ENCODE peak calls at places on chromosomes 1 and 21, in eight cellular contexts. P, C, U, S, W, Z, Y and T are unnamed samples.

GRCh38 chr1:60621524-60621923 is 460.8 kb upstream of the NFIA start:
- DNase-seq in P (no peak), C (no peak), U (no peak), S (no peak), W (no peak), Z (no peak), Y (peak), T (no peak)

GRCh38 chr1:93021539-93022134 is 57.4 kb upstream of the MTF2 start:
- DNase-seq in P (no peak), C (peak), U (no peak), S (no peak), W (no peak), Z (no peak), Y (peak), T (no peak)

GRCh38 chr1:21294266-21295058 is 4.2 kb upstream of the ECE1 start:
- DNase-seq in P (no peak), C (no peak), U (no peak), S (no peak), W (no peak), Z (no peak), Y (peak), T (no peak)

GRCh38 chr1:61253059-61253735 is 170.8 kb downstream of the NFIA start:
- DNase-seq in P (no peak), C (peak), U (peak), S (no peak), W (peak), Z (peak), Y (peak), T (no peak)

GRCh38 chr1:65489481-65489880 is 69.0 kb downstream of the LEPR start:
- DNase-seq in P (no peak), C (no peak), U (no peak), S (no peak), W (no peak), Z (no peak), Y (no peak), T (no peak)

GRCh38 chr1:242447682-242448081 is 76.8 kb downstream of the PLD5 start:
- DNase-seq in P (no peak), C (no peak), U (no peak), S (no peak), W (no peak), Z (no peak), Y (no peak), T (no peak)

GRCh38 chr21:46390603-46391545 is 66.9 kb downstream of the PCNT start:
- DNase-seq in P (no peak), C (no peak), U (no peak), S (no peak), W (no peak), Z (no peak), Y (no peak), T (no peak)

GRCh38 chr21:29454179-29454578 is 155.5 kb downstream of the BACH1 start:
- DNase-seq in P (no peak), C (no peak), U (no peak), S (no peak), W (no peak), Z (no peak), Y (no peak), T (no peak)

GRCh38 chr1:94621392-94621791 is 79.8 kb upstream of the F3 start:
- DNase-seq in P (no peak), C (no peak), U (no peak), S (no peak), W (no peak), Z (peak), Y (peak), T (no peak)

GRCh38 chr1:63023637-63024036 is 239.7 kb downstream of the ATG4C start:
- DNase-seq in P (no peak), C (no peak), U (no peak), S (no peak), W (no peak), Z (no peak), Y (no peak), T (no peak)

GRCh38 chr1:24463756-24464377 is 38.8 kb upstream of the RCAN3 start:
- DNase-seq in P (no peak), C (no peak), U (no peak), S (no peak), W (no peak), Z (no peak), Y (no peak), T (no peak)

DNA sequence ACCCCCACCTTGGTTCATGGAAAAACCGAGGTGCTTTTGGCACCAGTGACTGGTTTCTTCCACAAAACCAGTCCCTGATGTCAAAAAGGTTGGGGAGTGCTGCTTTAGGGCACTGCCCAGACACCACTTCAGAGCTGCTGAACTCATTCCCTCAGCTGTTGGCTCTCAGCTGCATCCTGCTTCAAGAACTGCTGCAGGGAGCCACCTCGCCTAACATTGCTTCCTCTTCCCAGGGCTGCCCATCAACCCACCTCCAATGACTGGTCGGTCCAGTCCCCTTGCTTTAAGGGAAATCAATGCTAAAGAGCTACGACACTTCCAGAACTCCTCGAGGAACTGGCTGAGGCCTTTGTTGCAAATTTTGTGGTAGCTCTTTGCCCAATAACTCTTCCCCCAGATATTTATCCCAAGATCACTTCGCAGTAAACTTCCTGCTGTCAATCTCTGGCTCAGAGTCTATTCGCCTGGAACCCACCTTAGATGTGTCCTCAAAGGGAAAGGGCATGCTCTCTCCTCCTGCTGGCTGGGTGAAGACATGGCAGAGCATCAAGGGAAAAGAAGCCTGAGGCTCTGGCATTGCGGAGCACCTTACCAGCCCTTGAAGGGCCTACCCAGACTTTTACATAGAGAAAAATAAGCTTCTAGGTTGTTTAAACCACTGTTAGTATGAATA is 29.0 kb downstream of the C1orf52 start:
- DNase-seq in P (no peak), C (no peak), U (no peak), S (no peak), W (no peak), Z (no peak), Y (no peak), T (no peak)
- TF ChIP-seq CTCF in P (peak), C (no peak), U (peak), S (peak), W (no peak), Z (peak), Y (peak), T (peak)

GRCh38 chr1:3011127-3011526 is 10.1 kb upstream of the ACTRT2 start:
- DNase-seq in P (no peak), C (no peak), U (no peak), S (no peak), W (no peak), Z (no peak), Y (no peak), T (no peak)
- TF ChIP-seq CTCF in P (no peak), C (no peak), U (no peak), S (no peak), W (no peak), Z (no peak), Y (no peak), T (no peak)

GRCh38 chr1:83015163-83015562 is 983.8 kb downstream of the TTLL7 start:
- DNase-seq in P (no peak), C (no peak), U (no peak), S (no peak), W (no peak), Z (no peak), Y (no peak), T (no peak)
- TF ChIP-seq CTCF in P (no peak), C (no peak), U (no peak), S (no peak), W (no peak), Z (no peak), Y (no peak), T (no peak)

DNA sequence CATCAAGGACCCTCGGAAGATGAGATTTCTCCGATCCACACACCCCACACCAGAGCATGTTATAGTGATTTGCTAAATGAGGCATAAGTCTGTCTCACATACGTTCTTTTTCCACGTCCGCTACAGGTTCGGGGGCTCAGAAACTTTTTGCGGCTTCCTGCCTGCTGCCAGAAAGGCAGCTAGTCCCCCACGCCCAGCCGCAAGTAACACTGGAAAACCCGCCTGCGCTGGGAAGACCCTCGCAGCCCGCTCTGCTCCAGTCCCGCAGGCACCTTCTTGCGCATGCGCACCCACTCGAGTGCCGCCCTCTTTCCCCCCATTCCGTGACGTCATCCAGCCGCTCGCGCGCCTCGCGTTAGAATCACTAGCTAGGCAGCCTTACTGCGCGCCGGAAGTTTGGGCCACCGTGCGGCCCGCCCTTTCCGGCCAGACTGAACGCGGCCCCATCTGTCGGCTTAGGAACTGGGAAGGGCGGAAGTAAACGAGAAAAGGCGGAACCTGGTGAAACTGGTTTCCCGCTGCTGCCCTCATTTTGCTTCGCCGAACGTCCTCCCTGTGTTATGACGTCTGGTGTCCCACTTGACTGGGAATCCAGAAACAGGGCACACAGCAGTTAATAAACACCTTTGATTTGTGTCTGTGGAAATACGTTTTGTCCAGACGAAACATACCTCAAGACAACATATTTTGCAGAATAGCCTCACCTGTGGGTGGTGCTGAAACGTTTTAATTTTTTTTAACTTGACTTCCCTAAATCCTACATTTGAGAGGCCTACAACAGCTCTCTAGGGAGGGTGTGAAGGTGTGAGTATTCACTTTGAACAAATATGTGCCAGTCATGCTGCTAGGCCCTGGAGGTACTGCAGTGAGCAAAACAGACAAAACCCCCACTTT is at the start of gene C1orf74:
- DNase-seq in P (peak), C (peak), U (peak), S (peak), W (peak), Z (peak), Y (peak), T (peak)
- TF ChIP-seq CTCF in P (no peak), C (no peak), U (peak), S (no peak), W (no peak), Z (no peak), Y (no peak), T (no peak)

DNA sequence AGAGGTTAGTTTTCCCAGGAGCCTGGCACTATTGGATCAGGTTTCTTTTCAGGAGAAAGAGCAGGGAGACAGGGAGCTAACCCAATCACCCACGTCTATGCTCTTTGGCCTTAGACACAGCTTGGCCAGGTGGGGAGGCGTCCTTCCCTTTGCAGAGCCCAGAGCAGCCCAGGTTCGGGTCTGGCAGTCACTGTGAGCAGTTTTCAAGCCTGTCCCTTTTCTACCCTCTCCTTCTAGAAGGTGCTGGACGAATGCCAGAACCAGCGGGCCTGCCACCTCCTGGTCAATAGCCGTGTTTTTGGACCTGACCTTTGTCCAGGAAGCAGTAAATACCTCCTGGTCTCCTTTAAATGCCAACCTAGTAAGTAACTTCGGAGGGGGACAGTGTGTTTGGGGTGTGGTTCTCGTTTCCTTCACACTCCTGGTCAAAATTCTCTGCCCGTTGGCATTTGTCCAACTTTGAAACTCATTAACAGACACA is 44.9 kb downstream of the EVA1C start:
- DNase-seq in P (no peak), C (no peak), U (no peak), S (no peak), W (peak), Z (peak), Y (no peak), T (no peak)
- TF ChIP-seq CTCF in P (peak), C (no peak), U (peak), S (no peak), W (no peak), Z (no peak), Y (peak), T (peak)

GRCh38 chr1:57770236-57770635 is 346.4 kb upstream of the DAB1 start:
- DNase-seq in P (no peak), C (no peak), U (no peak), S (no peak), W (no peak), Z (no peak), Y (no peak), T (no peak)

DNA sequence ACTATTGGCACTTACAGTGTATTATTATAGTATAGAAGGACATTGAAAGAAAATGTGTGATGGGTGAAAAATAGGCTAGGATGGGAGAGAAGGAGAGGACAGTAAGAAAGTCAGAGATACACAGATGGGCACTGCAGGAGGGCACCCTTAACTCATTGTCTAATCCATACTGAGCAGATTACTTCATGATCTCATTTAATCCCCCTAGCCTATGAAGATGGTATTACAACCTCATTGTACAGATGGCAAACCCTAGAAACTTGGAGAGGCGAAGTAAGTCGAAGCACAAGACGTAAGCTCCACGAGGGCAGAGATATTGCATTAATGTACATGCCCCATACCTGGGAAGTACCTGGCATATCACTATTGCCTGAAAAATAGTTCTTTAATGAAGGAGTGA is 346.9 kb upstream of the DAB1 start:
- DNase-seq in P (no peak), C (no peak), U (no peak), S (no peak), W (no peak), Z (no peak), Y (peak), T (no peak)
- TF ChIP-seq CTCF in P (peak), C (no peak), U (no peak), S (peak), W (no peak), Z (no peak), Y (no peak), T (peak)

GRCh38 chr1:147496044-147496443 is 45.3 kb upstream of the BCL9 start:
- DNase-seq in P (no peak), C (no peak), U (no peak), S (no peak), W (no peak), Z (no peak), Y (no peak), T (no peak)

GRCh38 chr1:147494998-147495580 is 46.2 kb upstream of the BCL9 start:
- DNase-seq in P (no peak), C (peak), U (peak), S (peak), W (peak), Z (peak), Y (peak), T (no peak)

GRCh38 chr1:147493349-147493748 is 48.0 kb upstream of the BCL9 start:
- DNase-seq in P (no peak), C (no peak), U (no peak), S (no peak), W (no peak), Z (no peak), Y (no peak), T (no peak)

GRCh38 chr1:147497826-147498225 is 43.5 kb upstream of the BCL9 start:
- DNase-seq in P (no peak), C (no peak), U (no peak), S (no peak), W (no peak), Z (no peak), Y (no peak), T (no peak)

DNA sequence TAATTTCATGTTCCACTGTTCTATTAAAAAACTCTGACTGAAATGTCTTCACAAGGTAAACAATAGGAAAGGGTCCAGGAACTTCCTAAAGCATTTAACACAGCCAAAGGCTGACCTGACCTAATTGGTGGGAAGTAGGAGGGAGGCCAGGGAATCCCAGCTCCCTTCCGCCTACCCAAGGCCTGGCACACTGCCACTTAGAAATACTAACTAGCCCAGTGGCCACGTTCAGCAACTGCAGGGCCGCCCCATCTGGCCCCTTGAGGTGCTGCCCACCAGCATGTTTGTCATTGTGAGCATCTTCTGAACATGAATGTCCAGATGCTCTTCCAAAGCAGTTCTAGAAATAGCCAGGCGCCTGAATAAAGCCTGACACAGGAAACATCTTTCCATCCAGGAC is 44.7 kb upstream of the BCL9 start:
- DNase-seq in P (no peak), C (peak), U (no peak), S (no peak), W (peak), Z (peak), Y (peak), T (no peak)
- TF ChIP-seq CTCF in P (peak), C (no peak), U (peak), S (peak), W (peak), Z (peak), Y (peak), T (peak)

DNA sequence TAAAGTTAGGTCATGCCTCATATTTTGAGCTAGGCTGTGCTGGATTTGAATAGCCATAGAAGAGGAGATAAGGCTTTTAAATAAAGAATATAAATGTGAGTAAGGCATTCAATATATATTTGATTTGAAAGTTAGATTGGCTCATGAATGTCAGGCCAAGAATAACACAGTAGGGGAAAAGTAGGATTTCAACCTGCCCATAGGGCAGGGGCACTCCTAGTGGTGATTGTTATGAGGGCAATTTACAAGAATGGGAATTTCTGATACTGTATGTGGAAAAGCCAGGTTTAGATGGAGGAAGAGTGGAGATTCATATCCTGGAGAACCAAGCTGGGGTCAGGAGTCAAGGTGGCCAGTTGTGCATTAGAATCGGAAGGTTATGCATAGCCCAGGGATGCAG is 74.9 kb downstream of the DNAH14 start:
- DNase-seq in P (no peak), C (peak), U (no peak), S (no peak), W (no peak), Z (no peak), Y (no peak), T (no peak)
- TF ChIP-seq CTCF in P (peak), C (peak), U (no peak), S (peak), W (no peak), Z (no peak), Y (no peak), T (peak)

DNA sequence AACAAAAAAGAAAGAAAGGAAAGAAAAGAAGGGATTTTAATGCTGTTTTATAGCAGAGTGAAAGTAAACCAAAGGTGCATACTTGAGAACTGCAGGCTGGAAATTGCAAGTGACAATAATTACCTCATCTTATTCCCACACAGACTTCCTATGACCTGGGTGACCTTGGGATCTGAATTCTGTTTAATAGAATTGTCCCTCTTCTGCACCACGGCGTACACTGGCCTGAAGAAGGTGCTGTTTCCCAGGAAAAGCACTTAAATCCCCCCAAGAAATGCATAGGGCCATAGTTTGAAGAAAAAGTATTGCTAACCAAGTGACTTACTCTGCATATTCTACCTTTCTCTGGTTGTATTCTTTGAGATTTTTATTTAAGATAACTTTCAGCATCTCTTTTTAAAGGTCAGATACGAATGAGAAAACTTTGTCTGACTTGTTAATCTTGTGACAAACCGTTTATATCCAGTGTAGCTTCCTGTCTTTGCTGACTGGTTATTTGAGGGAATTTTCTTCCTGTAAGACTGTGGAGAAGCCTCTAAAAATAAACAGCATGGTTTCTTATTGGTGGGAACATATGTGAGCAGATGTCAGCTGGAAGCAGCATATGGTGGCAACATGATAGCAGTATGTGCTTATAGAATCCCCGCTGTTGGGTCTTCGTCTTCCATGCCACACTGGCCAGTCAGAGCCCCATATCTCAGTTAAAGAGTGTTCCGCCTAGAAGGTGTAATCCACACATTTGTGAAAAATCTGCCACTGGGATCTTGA is 16.3 kb downstream of the TGFB2 start:
- DNase-seq in P (no peak), C (no peak), U (no peak), S (no peak), W (no peak), Z (no peak), Y (peak), T (no peak)
- TF ChIP-seq CTCF in P (peak), C (peak), U (peak), S (peak), W (no peak), Z (peak), Y (peak), T (peak)